ENCODE peak calls at places on chromosomes 3 and 15, in eight cellular contexts. Q is stimulated activated CD8-positive, alpha-beta memory T cell treated with anti-CD3 and anti-CD28 coated beads, Interleukin-15, amount 100 ng/mL, for 1 hour; N is HL-60; K is ACHN; A is C1 segment of cervical spinal cord; F is germinal center; L is cardiac fibroblast; W is nephron progenitor cell. H is an unnamed sample.

GRCh38 chr3:127865941-127866340 is 43.6 kb upstream of the MGLL start:
- DNase-seq in N (no peak), A (no peak), K (peak), L (peak), F (no peak), Q (no peak), W (no peak), H (no peak)

GRCh38 chr3:183073839-183074615 is 25.3 kb downstream of the MCCC1 start:
- DNase-seq in A (no peak), L (peak), Q (no peak), N (no peak), F (no peak), K (no peak), W (no peak), H (no peak)

GRCh38 chr3:56942523-56942922 is 117.9 kb upstream of the SPATA12 start:
- DNase-seq in W (no peak), Q (no peak), K (no peak), L (no peak), A (no peak), F (no peak), N (no peak), H (no peak)

GRCh38 chr3:42507751-42508335 is 5.4 kb downstream of the VIPR1 start:
- DNase-seq in F (no peak), A (no peak), K (no peak), N (no peak), W (no peak), Q (no peak), L (no peak), H (no peak)

GRCh38 chr3:160224256-160224655 is 966 bp upstream of the C3orf80 start:
- DNase-seq in W (peak), A (no peak), K (no peak), Q (no peak), N (no peak), L (no peak), F (peak), H (no peak)

GRCh38 chr3:176964656-176965055 is 232.6 kb downstream of the TBL1XR1 start:
- DNase-seq in N (no peak), W (no peak), L (no peak), Q (no peak), K (no peak), A (no peak), F (no peak), H (no peak)

GRCh38 chr3:146165370-146165769 is 4.4 kb upstream of the PLOD2 start:
- DNase-seq in N (no peak), L (peak), K (no peak), W (no peak), Q (no peak), F (no peak), A (no peak), H (no peak)

GRCh38 chr3:25663324-25664065 is 1.2 kb downstream of the TOP2B start:
- DNase-seq in Q (no peak), N (no peak), L (no peak), K (peak), F (peak), W (peak), A (peak), H (peak)

GRCh38 chr15:40992241-40992741 is 39.0 kb downstream of the CHAC1 start:
- DNase-seq in W (no peak), Q (no peak), N (no peak), F (no peak), K (no peak), L (no peak), A (no peak), H (no peak)

GRCh38 chr3:34260266-34260990 is 462.0 kb downstream of the PDCD6IP start:
- DNase-seq in K (peak), N (no peak), F (peak), L (peak), Q (no peak), W (peak), A (no peak), H (peak)

GRCh38 chr15:82875411-82876003 is 66.1 kb downstream of the WHAMM start:
- DNase-seq in K (peak), L (no peak), N (no peak), F (no peak), A (no peak), Q (no peak), W (no peak), H (no peak)

GRCh38 chr3:177692304-177692703 is 495.0 kb upstream of the TBL1XR1 start:
- DNase-seq in L (no peak), K (no peak), W (no peak), Q (no peak), A (no peak), F (no peak), N (no peak), H (no peak)

GRCh38 chr3:67609709-67610108 is 44.7 kb downstream of the SUCLG2 start:
- DNase-seq in Q (no peak), F (no peak), A (no peak), L (no peak), K (no peak), W (no peak), N (no peak), H (no peak)

GRCh38 chr3:173838644-173839043 is 441.1 kb downstream of the NLGN1 start:
- DNase-seq in L (no peak), W (no peak), N (no peak), Q (no peak), F (no peak), K (no peak), A (no peak), H (no peak)

GRCh38 chr3:68535782-68536181 is 396.6 kb downstream of the TAFA4 start:
- DNase-seq in W (no peak), Q (no peak), N (no peak), A (no peak), L (no peak), K (no peak), F (no peak), H (no peak)

GRCh38 chr3:150146891-150147761 is 176.4 kb upstream of the PFN2 start:
- DNase-seq in F (no peak), A (no peak), L (peak), Q (no peak), K (peak), N (no peak), W (no peak), H (peak)

GRCh38 chr3:17032407-17033034 is 147.8 kb downstream of the PLCL2 start:
- DNase-seq in W (no peak), Q (no peak), N (no peak), K (peak), A (no peak), L (peak), F (no peak), H (no peak)

GRCh38 chr15:48005921-48006541 is 114.8 kb upstream of the SLC24A5 start:
- DNase-seq in F (no peak), L (no peak), N (no peak), K (no peak), W (peak), A (no peak), Q (no peak), H (no peak)

GRCh38 chr3:23626442-23626841 is 179.3 kb upstream of the UBE2E1 start:
- DNase-seq in Q (no peak), N (no peak), L (no peak), W (no peak), A (no peak), F (no peak), K (no peak), H (no peak)

GRCh38 chr15:75456710-75457109 is 5.2 kb upstream of the SIN3A start:
- DNase-seq in L (peak), W (no peak), A (no peak), Q (no peak), F (no peak), K (no peak), N (no peak), H (no peak)

GRCh38 chr3:72171946-72172345 is 387.0 kb upstream of the PROK2 start:
- DNase-seq in K (no peak), W (no peak), A (peak), L (peak), F (no peak), Q (no peak), N (no peak), H (no peak)

GRCh38 chr3:62131620-62132019 is 241.7 kb downstream of the FEZF2 start:
- DNase-seq in A (no peak), K (peak), L (peak), N (no peak), F (no peak), W (no peak), Q (no peak), H (no peak)

GRCh38 chr3:136818191-136818850 is 605 bp upstream of the SLC35G2 start:
- DNase-seq in N (no peak), A (peak), K (peak), W (peak), L (peak), F (peak), Q (no peak), H (peak)

GRCh38 chr15:76964157-76964556 is 30.8 kb upstream of the PSTPIP1 start:
- DNase-seq in K (no peak), N (no peak), L (peak), Q (no peak), W (no peak), F (no peak), A (no peak), H (no peak)

GRCh38 chr3:14829811-14830210 is 11.0 kb downstream of the FGD5 start:
- DNase-seq in W (peak), K (no peak), A (no peak), Q (no peak), N (no peak), L (no peak), F (no peak), H (no peak)

GRCh38 chr3:113140876-113141275 is 70.5 kb upstream of the BOC start:
- DNase-seq in L (peak), F (no peak), A (no peak), Q (no peak), W (no peak), K (no peak), N (no peak), H (peak)

GRCh38 chr3:105876745-105877624 is 8.2 kb upstream of the CBLB start:
- DNase-seq in A (no peak), F (no peak), W (no peak), K (no peak), N (no peak), L (no peak), Q (no peak), H (peak)

GRCh38 chr3:13301295-13301987 is 118.7 kb downstream of the NUP210 start:
- DNase-seq in L (peak), N (peak), Q (no peak), K (peak), A (no peak), F (no peak), W (peak), H (peak)

H was measured in GM10248.